ENCODE peak calls at places on chromosomes 2 and 18, in six cellular contexts. Y is brain microvascular endothelial cell, Z is transverse colon, J is fibroblast of lung, C is gastrocnemius medialis, V is IMR-90. I is an unnamed sample.

GRCh38 chr2:102499558-102499957 is 26.5 kb downstream of the SLC9A4 start:
- DNase-seq in Y (no peak), Z (no peak), J (no peak), C (no peak), V (no peak), I (no peak)

GRCh38 chr18:9661564-9661963 is 46.5 kb upstream of the RAB31 start:
- DNase-seq in Y (no peak), Z (no peak), J (no peak), C (no peak), V (peak), I (peak)

GRCh38 chr2:1825046-1825445 is 80.7 kb upstream of the PXDN start:
- DNase-seq in Y (no peak), Z (no peak), J (no peak), C (no peak), V (no peak), I (no peak)

GRCh38 chr2:152336103-152336853 is 1.3 kb downstream of the FMNL2 start:
- DNase-seq in Y (peak), Z (peak), J (peak), C (peak), V (peak), I (peak)

GRCh38 chr18:56221195-56222065 is 417.0 kb downstream of the TXNL1 start:
- DNase-seq in Y (no peak), Z (no peak), J (peak), C (no peak), V (no peak), I (no peak)

GRCh38 chr2:55232863-55233657 is 572 bp downstream of the RPS27A start:
- DNase-seq in Y (no peak), Z (peak), J (peak), C (no peak), V (peak), I (no peak)

GRCh38 chr18:50654658-50655550 is 95.0 kb downstream of the MAPK4 start:
- DNase-seq in Y (no peak), Z (no peak), J (no peak), C (peak), V (no peak), I (no peak)

GRCh38 chr2:12430036-12430795 is 286.5 kb upstream of the TRIB2 start:
- DNase-seq in Y (peak), Z (no peak), J (peak), C (no peak), V (peak), I (peak)

GRCh38 chr2:10844083-10844482 is 31.5 kb upstream of the PDIA6 start:
- DNase-seq in Y (peak), Z (peak), J (peak), C (peak), V (peak), I (peak)

GRCh38 chr2:151880586-151880985 is 52.4 kb upstream of the ARL5A start:
- DNase-seq in Y (no peak), Z (no peak), J (no peak), C (no peak), V (no peak), I (no peak)

GRCh38 chr18:22179174-22179573 is 9.8 kb downstream of the GATA6 start:
- DNase-seq in Y (no peak), Z (no peak), J (no peak), C (no peak), V (no peak), I (no peak)

GRCh38 chr2:46481541-46482193 is 2.3 kb downstream of the TMEM247 start:
- DNase-seq in Y (peak), Z (no peak), J (peak), C (no peak), V (peak), I (peak)

GRCh38 chr2:207768891-207769596 is 662 bp downstream of the FZD5 start:
- DNase-seq in Y (no peak), Z (peak), J (peak), C (no peak), V (no peak), I (peak)

GRCh38 chr2:218186355-218186766 is 19.6 kb upstream of the CXCR1 start:
- DNase-seq in Y (peak), Z (peak), J (peak), C (peak), V (peak), I (peak)

GRCh38 chr2:59029058-59029457 is 787.9 kb upstream of the FANCL start:
- DNase-seq in Y (no peak), Z (no peak), J (no peak), C (peak), V (no peak), I (no peak)

GRCh38 chr18:67310826-67311225 is 205.7 kb downstream of the DSEL start:
- DNase-seq in Y (peak), Z (no peak), J (peak), C (no peak), V (peak), I (peak)

GRCh38 chr18:61891874-61892273 is 933 bp downstream of the RNF152 start:
- DNase-seq in Y (no peak), Z (no peak), J (no peak), C (no peak), V (no peak), I (no peak)

GRCh38 chr18:74796928-74797576 is 199.4 kb downstream of the ZNF407 start:
- DNase-seq in Y (no peak), Z (no peak), J (peak), C (no peak), V (peak), I (peak)

GRCh38 chr18:25503567-25504081 is 151.7 kb upstream of the ZNF521 start:
- DNase-seq in Y (peak), Z (peak), J (peak), C (peak), V (peak), I (peak)

GRCh38 chr2:177317443-177317842 is 52.9 kb upstream of the NFE2L2 start:
- DNase-seq in Y (no peak), Z (no peak), J (no peak), C (no peak), V (no peak), I (no peak)

GRCh38 chr2:234373060-234373459 is 123.8 kb downstream of the ARL4C start:
- DNase-seq in Y (no peak), Z (no peak), J (no peak), C (no peak), V (no peak), I (no peak)

GRCh38 chr18:67142604-67143003 is 373.9 kb downstream of the DSEL start:
- DNase-seq in Y (no peak), Z (no peak), J (no peak), C (no peak), V (no peak), I (no peak)

GRCh38 chr2:220811952-220812570 is 760.0 kb downstream of the EPHA4 start:
- DNase-seq in Y (peak), Z (no peak), J (peak), C (no peak), V (peak), I (no peak)

GRCh38 chr2:128469203-128469602 is 150.5 kb upstream of the HS6ST1 start:
- DNase-seq in Y (peak), Z (no peak), J (no peak), C (no peak), V (no peak), I (no peak)

GRCh38 chr2:58289029-58289428 is 47.9 kb upstream of the FANCL start:
- DNase-seq in Y (no peak), Z (no peak), J (peak), C (no peak), V (peak), I (peak)

GRCh38 chr18:62460851-62461300 is 61.9 kb upstream of the ZCCHC2 start:
- DNase-seq in Y (peak), Z (no peak), J (peak), C (no peak), V (no peak), I (peak)

GRCh38 chr2:3466966-3467365 is 52.4 kb downstream of the ADI1 start:
- DNase-seq in Y (no peak), Z (no peak), J (no peak), C (no peak), V (no peak), I (no peak)

GRCh38 chr18:815353-815752 is 3.3 kb upstream of the YES1 start:
- DNase-seq in Y (no peak), Z (no peak), J (no peak), C (no peak), V (no peak), I (no peak)

GRCh38 chr2:150549381-150549780 is 61.9 kb upstream of the RND3 start:
- DNase-seq in Y (no peak), Z (no peak), J (no peak), C (no peak), V (no peak), I (no peak)

GRCh38 chr18:39380186-39380714 is 1814.7 kb upstream of the CELF4 start:
- DNase-seq in Y (no peak), Z (no peak), J (peak), C (no peak), V (no peak), I (no peak)

GRCh38 chr18:63518178-63519012 is 23.8 kb upstream of the SERPINB12 start:
- DNase-seq in Y (peak), Z (peak), J (peak), C (peak), V (peak), I (peak)

GRCh38 chr2:58019209-58019608 is 27.4 kb upstream of the VRK2 start:
- DNase-seq in Y (no peak), Z (no peak), J (peak), C (no peak), V (peak), I (no peak)

GRCh38 chr2:133097666-133098065 is 427.7 kb upstream of the LYPD1 start:
- DNase-seq in Y (peak), Z (no peak), J (peak), C (no peak), V (peak), I (peak)

GRCh38 chr18:44871771-44872170 is 191.1 kb downstream of the SETBP1 start:
- DNase-seq in Y (no peak), Z (no peak), J (no peak), C (no peak), V (no peak), I (no peak)

GRCh38 chr2:238466242-238466598 is 39.5 kb downstream of the ASB1 start:
- DNase-seq in Y (no peak), Z (no peak), J (no peak), C (no peak), V (no peak), I (no peak)

GRCh38 chr2:24887325-24887874 is 32.6 kb downstream of the ADCY3 start:
- DNase-seq in Y (no peak), Z (no peak), J (no peak), C (no peak), V (no peak), I (no peak)

GRCh38 chr18:8507361-8507760 is 101.9 kb upstream of the RAB12 start:
- DNase-seq in Y (peak), Z (no peak), J (peak), C (no peak), V (peak), I (peak)

GRCh38 chr2:195543063-195543462 is 114.0 kb upstream of the SLC39A10 start:
- DNase-seq in Y (no peak), Z (no peak), J (no peak), C (no peak), V (no peak), I (no peak)

GRCh38 chr2:231721641-231722310 is 13.5 kb downstream of the PTMA start:
- DNase-seq in Y (no peak), Z (no peak), J (no peak), C (no peak), V (no peak), I (no peak)

DNA sequence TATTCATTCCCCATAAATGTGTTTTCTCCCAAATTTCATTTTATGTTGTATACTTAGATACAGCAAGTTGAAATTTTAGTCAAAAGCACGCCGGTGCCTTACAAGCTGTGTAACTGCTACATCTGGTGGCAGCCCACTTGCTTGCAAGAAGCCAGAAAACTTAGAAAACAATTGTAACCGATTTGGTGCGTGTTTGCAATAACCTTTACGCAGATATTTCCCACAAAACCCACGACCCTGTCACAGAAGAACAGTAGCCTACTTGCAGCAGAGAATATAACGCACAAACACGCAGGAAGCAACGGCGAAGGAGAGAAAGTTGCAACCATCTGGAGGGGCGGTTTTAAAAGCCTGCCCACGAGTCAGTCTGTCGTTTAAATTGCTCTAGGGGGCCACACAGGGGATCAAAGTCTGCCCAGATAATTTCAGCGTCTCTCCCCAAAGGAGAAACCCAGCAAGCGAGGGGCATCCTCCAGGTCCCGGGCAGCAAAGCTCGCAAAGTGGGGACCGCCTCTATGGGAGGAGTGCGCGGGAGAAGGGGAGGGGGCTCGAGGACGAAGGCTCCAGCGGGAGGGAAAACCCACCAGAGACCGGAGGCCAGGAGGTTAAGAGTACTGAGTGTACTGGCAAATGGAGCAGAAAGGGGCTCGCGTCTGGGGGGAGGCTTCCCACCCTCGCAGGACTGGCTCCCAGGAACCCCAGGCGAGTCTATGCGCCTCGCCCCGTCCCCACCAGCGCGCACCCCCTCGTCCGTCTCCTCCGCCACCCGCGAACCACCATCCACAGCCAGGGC is 1.2 kb downstream of the TLK1 start:
- DNase-seq in Y (peak), Z (peak), J (peak), C (peak), V (peak), I (peak)
- TF ChIP-seq CTCF in Y (peak), Z (peak), J (peak), C (no peak), V (peak), I (peak)

GRCh38 chr2:129935118-129935517 is 44.3 kb upstream of the RAB6C start:
- DNase-seq in Y (no peak), Z (no peak), J (no peak), C (no peak), V (no peak), I (peak)

GRCh38 chr2:129936334-129936934 is 43.0 kb upstream of the RAB6C start:
- DNase-seq in Y (no peak), Z (peak), J (no peak), C (no peak), V (no peak), I (no peak)

GRCh38 chr2:129929321-129930290 is 49.9 kb upstream of the RAB6C start:
- DNase-seq in Y (no peak), Z (no peak), J (no peak), C (peak), V (no peak), I (peak)

GRCh38 chr2:129930451-129930850 is 49.0 kb upstream of the RAB6C start:
- DNase-seq in Y (no peak), Z (no peak), J (no peak), C (no peak), V (no peak), I (no peak)

DNA sequence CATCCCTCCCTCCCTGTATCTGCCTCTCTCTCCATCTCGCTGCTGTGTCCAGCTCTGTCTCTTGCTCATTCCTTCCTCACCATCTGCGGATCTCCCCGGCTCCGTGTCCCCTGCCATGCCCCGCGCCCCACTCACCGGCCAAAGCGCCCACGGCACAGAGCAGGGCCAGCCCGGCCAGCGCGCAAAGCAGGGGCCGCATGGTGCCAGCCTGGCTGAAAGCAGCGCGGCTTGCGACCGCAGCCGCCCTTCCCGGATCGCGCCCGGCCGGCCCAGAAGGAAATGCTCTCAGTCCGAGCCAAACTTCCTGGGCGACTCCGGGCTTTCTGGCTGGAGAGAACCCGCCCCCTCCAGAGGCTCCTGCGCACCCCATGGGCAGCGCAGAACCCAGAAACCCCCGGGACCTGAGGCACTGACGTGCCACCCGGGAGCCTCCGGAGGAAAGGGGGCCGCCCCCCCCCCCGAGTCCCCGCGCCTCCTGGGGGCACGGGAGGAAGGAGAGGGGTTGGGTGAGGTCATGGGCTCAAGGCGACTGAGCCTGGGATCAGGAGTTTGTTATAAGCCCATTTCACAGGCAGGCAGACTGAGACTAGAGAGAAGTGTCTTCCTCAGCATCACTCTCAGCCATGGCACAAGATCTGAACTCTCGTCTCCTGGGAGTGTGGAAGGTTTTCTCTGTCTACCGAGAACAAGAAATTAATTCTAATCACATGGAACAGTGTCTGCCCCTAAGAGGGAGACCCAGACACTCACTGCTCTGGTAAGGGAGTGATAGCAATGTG is 45.2 kb upstream of the RAB6C start:
- DNase-seq in Y (no peak), Z (no peak), J (no peak), C (no peak), V (no peak), I (peak)
- H3K4me3 ChIP-seq in Y (no peak), Z (no peak), J (no peak), C (no peak), V (no peak), I (peak)

DNA sequence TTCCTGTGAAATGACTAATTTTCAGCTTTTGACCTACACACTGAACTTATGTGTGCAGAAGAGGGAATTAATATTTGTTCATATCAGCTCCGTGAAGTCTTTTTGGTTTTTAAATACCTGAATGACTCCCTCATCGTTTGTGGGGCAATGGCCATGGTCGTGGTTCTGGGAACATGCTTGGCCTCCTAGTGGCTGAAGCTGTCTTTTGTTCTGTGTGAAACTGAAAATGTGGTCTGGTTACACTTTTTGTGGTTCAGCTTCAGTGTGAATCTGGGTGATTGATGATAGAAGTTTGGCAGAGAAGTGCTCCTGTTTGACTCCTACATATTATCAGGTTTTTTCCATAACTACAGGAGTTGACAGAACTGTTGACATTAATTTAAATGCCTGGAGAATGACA is 408.2 kb downstream of the THSD7B start:
- DNase-seq in Y (peak), Z (no peak), J (peak), C (no peak), V (no peak), I (peak)
- TF ChIP-seq CTCF in Y (peak), Z (no peak), J (no peak), C (no peak), V (no peak), I (peak)

GRCh38 chr2:64651590-64651989 is 2.1 kb downstream of the SERTAD2 start:
- DNase-seq in Y (no peak), Z (no peak), J (no peak), C (no peak), V (no peak), I (no peak)
- H3K4me3 ChIP-seq in Y (no peak), Z (no peak), J (peak), C (peak), V (no peak), I (peak)

GRCh38 chr2:20562540-20563225 is 88.2 kb downstream of the HS1BP3 start:
- DNase-seq in Y (no peak), Z (no peak), J (no peak), C (no peak), V (no peak), I (no peak)
- TF ChIP-seq CTCF in Y (peak), Z (no peak), J (no peak), C (no peak), V (no peak), I (peak)

GRCh38 chr2:127439343-127439742 is 21.1 kb downstream of the PROC start:
- DNase-seq in Y (no peak), Z (no peak), J (no peak), C (no peak), V (no peak), I (no peak)
- H3K4me3 ChIP-seq in Y (no peak), Z (no peak), J (no peak), C (no peak), V (no peak), I (no peak)

DNA sequence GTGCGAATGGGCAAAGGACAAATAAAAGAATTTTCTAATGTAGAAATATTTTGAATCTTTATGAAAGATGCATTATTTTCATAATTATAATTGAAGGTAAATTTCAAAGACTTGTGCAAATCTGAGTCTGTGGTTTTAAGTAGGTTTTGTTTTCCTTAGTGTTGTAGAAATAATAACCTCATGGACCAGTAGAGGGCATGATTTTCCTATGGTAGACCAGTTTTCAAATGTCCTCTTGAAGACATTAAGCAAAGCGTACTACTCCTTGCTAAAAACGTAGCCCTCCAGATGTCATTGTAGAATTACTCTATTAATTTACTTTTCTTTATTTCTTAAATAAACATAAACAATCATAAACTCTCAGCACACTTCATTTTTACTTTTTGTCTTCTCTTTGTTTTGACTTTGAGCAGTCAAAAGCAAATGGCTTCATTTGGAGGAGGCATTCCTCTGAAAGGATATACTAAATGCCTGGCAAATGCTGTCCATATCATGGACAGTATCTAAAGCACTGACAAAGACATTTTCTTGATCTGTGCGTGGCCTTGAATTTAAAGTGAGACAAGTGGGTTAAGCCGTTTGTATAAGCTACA is 85.8 kb upstream of the FAM237A start:
- DNase-seq in Y (no peak), Z (no peak), J (peak), C (no peak), V (peak), I (peak)
- TF ChIP-seq CTCF in Y (peak), Z (peak), J (peak), C (no peak), V (peak), I (peak)